ENCODE peak calls at places on chromosomes 3 and 15, in four cellular contexts. X is memory B cell; Q is NCI-H1105 treated with DMSO at 0.1 percent for 48 hours; K is activated naive CD8-positive, alpha-beta T cell treated with anti-CD3 and anti-CD28 coated beads for 36 hours. T is an unnamed sample.

GRCh38 chr15:77415450-77416448 is 4.2 kb downstream of the PEAK1 start:
- DNase-seq in X (no peak), Q (no peak), K (no peak), T (no peak)

GRCh38 chr15:91867581-91868026 is 14.1 kb downstream of the SLCO3A1 start:
- DNase-seq in X (no peak), Q (no peak), K (no peak), T (no peak)

GRCh38 chr3:52891615-52892081 is 5.7 kb downstream of the STIMATE start:
- DNase-seq in X (peak), Q (no peak), K (no peak), T (no peak)

GRCh38 chr15:99423186-99424130 is 142.3 kb upstream of the MEF2A start:
- DNase-seq in X (no peak), Q (no peak), K (no peak), T (no peak)

GRCh38 chr3:37795431-37796061 is 66.1 kb upstream of the CTDSPL start:
- DNase-seq in X (no peak), Q (no peak), K (no peak), T (no peak)

GRCh38 chr3:126342991-126343661 is 14.1 kb downstream of the KLF15 start:
- DNase-seq in X (no peak), Q (no peak), K (no peak), T (no peak)

GRCh38 chr3:7249493-7250076 is 388.7 kb downstream of the GRM7 start:
- DNase-seq in X (no peak), Q (no peak), K (no peak), T (no peak)

GRCh38 chr15:44719293-44719999 is 8.1 kb downstream of the B2M start:
- DNase-seq in X (no peak), Q (no peak), K (peak), T (peak)

GRCh38 chr3:134677196-134677986 is 26.6 kb upstream of the KY start:
- DNase-seq in X (no peak), Q (no peak), K (peak), T (no peak)

GRCh38 chr3:28726840-28727239 is 378.2 kb upstream of the AZI2 start:
- DNase-seq in X (no peak), Q (peak), K (no peak), T (no peak)

GRCh38 chr15:56208185-56208584 is 35.5 kb downstream of the RFX7 start:
- DNase-seq in X (no peak), Q (no peak), K (no peak), T (no peak)

GRCh38 chr3:193744048-193744821 is 151.2 kb downstream of the OPA1 start:
- DNase-seq in X (no peak), Q (no peak), K (no peak), T (no peak)

GRCh38 chr3:132703733-132704132 is 18.5 kb downstream of the NPHP3 start:
- DNase-seq in X (no peak), Q (no peak), K (no peak), T (no peak)

GRCh38 chr15:64583983-64584382 is 123.6 kb downstream of the ZNF609 start:
- DNase-seq in X (no peak), Q (no peak), K (no peak), T (no peak)

GRCh38 chr3:46576899-46577298 is 10.8 kb upstream of the LRRC2 start:
- DNase-seq in X (no peak), Q (no peak), K (no peak), T (no peak)

GRCh38 chr3:148146947-148147346 is 550.8 kb upstream of the AGTR1 start:
- DNase-seq in X (no peak), Q (peak), K (no peak), T (no peak)

GRCh38 chr3:132655471-132655870 is 4.1 kb downstream of the ACAD11 start:
- DNase-seq in X (no peak), Q (no peak), K (no peak), T (no peak)

GRCh38 chr3:80788914-80789313 is 972.5 kb downstream of the GBE1 start:
- DNase-seq in X (no peak), Q (no peak), K (no peak), T (no peak)

GRCh38 chr15:77387355-77388105 is 32.4 kb downstream of the PEAK1 start:
- DNase-seq in X (no peak), Q (no peak), K (no peak), T (no peak)

GRCh38 chr3:159169828-159170227 is 368.0 kb downstream of the MFSD1 start:
- DNase-seq in X (no peak), Q (no peak), K (no peak), T (no peak)

GRCh38 chr3:12178091-12178820 is 19.5 kb upstream of the TIMP4 start:
- DNase-seq in X (no peak), Q (no peak), K (no peak), T (no peak)

GRCh38 chr15:40912478-40912877 is 16.7 kb upstream of the DLL4 start:
- DNase-seq in X (no peak), Q (no peak), K (no peak), T (no peak)

GRCh38 chr3:40511031-40511718 is 5.3 kb downstream of the ZNF620 start:
- DNase-seq in X (no peak), Q (no peak), K (no peak), T (peak)

GRCh38 chr3:15152166-15152565 is 53.2 kb upstream of the RBSN start:
- DNase-seq in X (no peak), Q (no peak), K (no peak), T (no peak)

GRCh38 chr3:8488877-8489865 is 12.5 kb upstream of the LMCD1 start:
- DNase-seq in X (no peak), Q (no peak), K (no peak), T (no peak)

GRCh38 chr3:181327349-181327748 is 337.8 kb upstream of the DNAJC19 start:
- DNase-seq in X (no peak), Q (no peak), K (no peak), T (no peak)

GRCh38 chr3:154224366-154224765 is 99.9 kb downstream of the DHX36 start:
- DNase-seq in X (no peak), Q (no peak), K (no peak), T (no peak)

GRCh38 chr3:107942244-107942643 is 148.6 kb downstream of the CD47 start:
- DNase-seq in X (no peak), Q (no peak), K (peak), T (no peak)

GRCh38 chr15:99452010-99452409 is 113.8 kb upstream of the MEF2A start:
- DNase-seq in X (no peak), Q (no peak), K (no peak), T (no peak)

GRCh38 chr15:59591372-59591771 is 20.2 kb upstream of the GCNT3 start:
- DNase-seq in X (no peak), Q (no peak), K (no peak), T (no peak)

GRCh38 chr3:173395412-173396181 is 1.9 kb upstream of the NLGN1 start:
- DNase-seq in X (no peak), Q (peak), K (peak), T (peak)

T was measured in stimulated activated naive B cell treated with anti-CD40 and anti-IgM and Interleukin-4, amounts not matched to agents 10 μg/mL and 1 μg/mL and 100 μg/mL, for 72 hours.